ENCODE peak calls at places on chromosome X, in seven cellular contexts. A, C, F, M, K, U and I are unnamed samples.

GRCh38 chrX:119870626-119871131 is 854 bp downstream of the RNF113A start:
- DNase-seq in K (peak; percentile 22), A (no peak), U (peak; percentile 21), C (no peak), F (peak; percentile 57), M (peak; percentile 33), I (no peak)

GRCh38 chrX:124256209-124256608 is 76.3 kb upstream of the TEX13D start:
- DNase-seq in C (no peak), F (no peak), U (no peak), A (no peak), M (no peak), K (no peak), I (no peak)

GRCh38 chrX:148298737-148299136 is 201.7 kb upstream of the AFF2 start:
- DNase-seq in U (no peak), F (no peak), A (no peak), M (no peak), C (peak; percentile 41), K (no peak), I (no peak)

GRCh38 chrX:45668686-45669443 is 468.2 kb upstream of the DIPK2B start:
- DNase-seq in U (peak; percentile 35), A (no peak), F (no peak), C (peak; percentile 91), M (peak; percentile 81), K (no peak), I (no peak)

GRCh38 chrX:153651540-153652079 is 4.6 kb downstream of the DUSP9 start:
- DNase-seq in M (peak; percentile 35), K (no peak), A (no peak), C (no peak), F (peak; percentile 43), U (no peak), I (peak; percentile 87)

GRCh38 chrX:34942496-34942895 is at the start of gene FAM47B:
- DNase-seq in C (no peak), F (no peak), A (no peak), U (no peak), K (no peak), M (no peak), I (no peak)

GRCh38 chrX:74451450-74452198 is 30.3 kb downstream of the SLC16A2 start:
- DNase-seq in F (no peak), C (no peak), K (no peak), A (no peak), M (no peak), U (no peak), I (no peak)

GRCh38 chrX:31551913-31552312 is 480.1 kb upstream of the FTHL17 start:
- DNase-seq in M (no peak), K (no peak), C (no peak), U (no peak), A (no peak), F (no peak), I (no peak)

GRCh38 chrX:9471571-9471985 is 6.7 kb downstream of the TBL1X start:
- DNase-seq in A (no peak), C (no peak), F (no peak), K (no peak), M (no peak), U (peak; percentile 20), I (no peak)

GRCh38 chrX:68462653-68463052 is 29.4 kb upstream of the OPHN1 start:
- DNase-seq in F (no peak), A (no peak), K (peak; percentile 51), C (no peak), U (peak; percentile 32), M (peak; percentile 57), I (no peak)

GRCh38 chrX:48747415-48748026 is 14.0 kb upstream of the GLOD5 start:
- DNase-seq in C (no peak), U (no peak), F (no peak), A (no peak), K (no peak), M (no peak), I (peak; percentile 55)

GRCh38 chrX:2177541-2177940 is 323.2 kb downstream of the DHRSX start:
- DNase-seq in M (no peak), A (no peak), F (no peak), K (no peak), U (no peak), C (no peak), I (peak; percentile 67)

GRCh38 chrX:100207331-100208024 is 202.6 kb downstream of the PCDH19 start:
- DNase-seq in F (no peak), A (no peak), C (peak; percentile 1), K (no peak), M (no peak), U (peak; percentile 0), I (no peak)